ENCODE peak calls at places on chromosome 20, in four cellular contexts. T is neuronal stem cell, I is H9, X is IMR-90. S is an unnamed sample. For H3K79me1, the result is how much of the 10 kb centered on the place peaks cover.

GRCh38 chr20:36606171-36607116 is 865 bp downstream of the RAB5IF start:
- DNase-seq in I (no peak), X (peak), T (no peak), S (peak)

GRCh38 chr20:19292254-19292653 is 79.8 kb downstream of the SLC24A3 start:
- DNase-seq in T (no peak), X (no peak), I (no peak), S (no peak)

GRCh38 chr20:17525650-17526049 is 5.5 kb downstream of the BFSP1 start:
- DNase-seq in X (no peak), I (peak), T (no peak), S (peak)

GRCh38 chr20:1203630-1204029 is 376 bp downstream of the C20orf202 start:
- DNase-seq in T (no peak), X (no peak), I (no peak), S (no peak)

GRCh38 chr20:43963872-43964791 is 49.5 kb downstream of the TOX2 start:
- DNase-seq in X (peak), T (no peak), I (no peak), S (no peak)

GRCh38 chr20:34004227-34004626 is 10.5 kb downstream of the RALY start:
- DNase-seq in I (no peak), T (no peak), X (no peak), S (no peak)

GRCh38 chr20:36259177-36259835 is 23.0 kb downstream of the AAR2 start:
- DNase-seq in X (no peak), I (peak), T (no peak), S (peak)

GRCh38 chr20:8504030-8504429 is 372.0 kb downstream of the PLCB1 start:
- DNase-seq in T (no peak), X (no peak), I (no peak), S (no peak)

GRCh38 chr20:8267009-8267408 is 134.9 kb downstream of the PLCB1 start:
- DNase-seq in I (no peak), T (no peak), X (no peak), S (no peak)

GRCh38 chr20:10359621-10360040 is 74.4 kb downstream of the MKKS start:
- DNase-seq in T (no peak), I (no peak), X (peak), S (no peak)

GRCh38 chr20:53291548-53291947 is 302.1 kb downstream of the ZNF217 start:
- DNase-seq in T (no peak), X (no peak), I (peak), S (peak)

GRCh38 chr20:19288636-19289035 is 76.2 kb downstream of the SLC24A3 start:
- DNase-seq in X (no peak), T (no peak), I (no peak), S (no peak)

GRCh38 chr20:33947709-33948295 is 45.9 kb upstream of the RALY start:
- DNase-seq in T (peak), X (peak), I (peak), S (peak)

GRCh38 chr20:58389324-58389967 is 417 bp downstream of the VAPB start:
- DNase-seq in I (no peak), T (no peak), X (peak), S (peak)

DNA sequence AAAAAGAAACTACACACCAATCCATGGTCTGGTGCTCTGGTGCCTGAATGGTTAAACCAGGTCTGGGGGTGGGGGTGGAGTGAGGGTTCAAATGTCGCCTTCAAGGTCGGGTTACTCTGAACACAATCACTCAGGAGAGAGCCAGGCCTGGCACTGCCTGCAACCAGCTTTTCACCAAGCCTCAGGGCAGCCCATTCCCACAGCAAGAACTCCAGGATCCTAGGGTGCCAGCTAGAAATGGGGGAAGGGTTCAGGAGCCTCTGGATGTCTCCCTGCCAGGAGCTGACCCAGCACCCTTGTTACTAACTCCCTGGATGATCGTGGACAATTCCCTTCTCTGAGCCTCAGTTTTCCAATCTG is 6.7 kb downstream of the SDC4 start:
- DNase-seq in T (no peak), I (no peak), X (no peak), S (no peak)
- H3K27ac ChIP-seq in T (no peak), I (peak), X (peak), S (peak)

GRCh38 chr20:32742322-32743236 is 688 bp downstream of the COMMD7 start:
- DNase-seq in X (no peak), I (no peak), T (no peak), S (no peak)
- H3K14ac ChIP-seq in X (peak), I (peak), T (peak), S (peak)

GRCh38 chr20:63664861-63665594 is 6.9 kb downstream of the RTEL1 start:
- DNase-seq in X (no peak), I (peak), T (peak), S (no peak)
- H3K79me1 ChIP-seq in X (under half), I (under half), T (under half), S (under half)

GRCh38 chr20:23224806-23225205 is 125.8 kb upstream of the NXT1 start:
- DNase-seq in I (no peak), T (no peak), X (no peak), S (no peak)
- H3K27ac ChIP-seq in I (no peak), T (no peak), X (no peak), S (no peak)

DNA sequence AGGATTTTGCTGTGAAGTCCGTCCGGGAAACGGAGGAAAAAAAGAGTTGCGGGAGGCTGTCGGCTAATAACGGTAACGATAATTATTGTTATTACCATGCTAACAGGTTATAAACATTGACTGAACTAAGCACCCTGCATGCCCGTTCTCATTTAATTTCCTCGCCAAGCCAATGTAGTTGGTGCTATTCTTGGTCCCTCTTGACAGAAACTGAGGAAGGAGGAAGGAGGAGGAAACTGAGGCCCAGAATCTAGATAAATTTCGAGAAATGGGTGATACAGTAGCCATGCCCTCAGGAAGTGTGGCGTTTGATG is 417 bp downstream of the TPX2 start:
- DNase-seq in I (no peak), X (no peak), T (no peak), S (no peak)
- H3K14ac ChIP-seq in I (peak), X (peak), T (no peak), S (peak)

GRCh38 chr20:25285091-25285647 is 37.3 kb downstream of the PYGB start:
- DNase-seq in T (no peak), X (no peak), I (no peak), S (no peak)

GRCh38 chr20:25282796-25283195 is 34.9 kb downstream of the PYGB start:
- DNase-seq in I (no peak), X (no peak), T (no peak), S (no peak)

GRCh38 chr20:25282034-25282781 is 34.3 kb downstream of the PYGB start:
- DNase-seq in I (no peak), X (no peak), T (no peak), S (no peak)

GRCh38 chr20:25283221-25283951 is 35.5 kb downstream of the PYGB start:
- DNase-seq in I (no peak), X (no peak), T (no peak), S (no peak)

GRCh38 chr20:25284131-25284601 is 36.3 kb downstream of the PYGB start:
- DNase-seq in I (peak), T (no peak), X (no peak), S (no peak)
- H3K79me1 ChIP-seq in I (under half), T (under half), X (under half), S (under half)

S was measured in trophoblast cell.